ENCODE peak calls at places on chromosome 19, in eight cellular contexts. C is H1, Z is ovary, J is tibial nerve, P is upper lobe of left lung, L is K562, S is transverse colon, E is stomach. T is an unnamed sample. For H3K27me3, the result is how much of the 10 kb centered on the place peaks cover.

GRCh38 chr19:11563530-11563929 is 4.5 kb upstream of the ELOF1 start:
- DNase-seq in C (no peak), Z (no peak), J (no peak), P (no peak), L (peak), S (no peak), E (no peak), T (no peak)

GRCh38 chr19:3397266-3398022 is 31.1 kb downstream of the NFIC start:
- DNase-seq in C (peak), Z (no peak), J (peak), P (peak), L (peak), S (peak), E (peak), T (peak)

GRCh38 chr19:1675633-1676350 is 23.4 kb upstream of the TCF3 start:
- DNase-seq in C (no peak), Z (no peak), J (no peak), P (peak), L (peak), S (no peak), E (peak), T (no peak)

GRCh38 chr19:14000691-14001365 is 5.3 kb downstream of the RFX1 start:
- DNase-seq in C (no peak), Z (no peak), J (no peak), P (no peak), L (no peak), S (no peak), E (no peak), T (no peak)

GRCh38 chr19:4365791-4366665 is 22.7 kb downstream of the MPND start:
- DNase-seq in C (peak), Z (no peak), J (no peak), P (no peak), L (no peak), S (no peak), E (no peak), T (no peak)

GRCh38 chr19:2805991-2806649 is 13.5 kb upstream of the ZNF554 start:
- DNase-seq in C (no peak), Z (no peak), J (no peak), P (no peak), L (no peak), S (no peak), E (no peak), T (no peak)

GRCh38 chr19:55519461-55520311 is 17.2 kb downstream of the SBK2 start:
- DNase-seq in C (no peak), Z (no peak), J (no peak), P (no peak), L (peak), S (no peak), E (no peak), T (no peak)

GRCh38 chr19:1787116-1787515 is 25.0 kb downstream of the ATP8B3 start:
- DNase-seq in C (no peak), Z (no peak), J (no peak), P (no peak), L (no peak), S (no peak), E (peak), T (no peak)

GRCh38 chr19:44142014-44142523 is 715 bp downstream of the ZNF234 start:
- DNase-seq in C (peak), Z (peak), J (no peak), P (no peak), L (peak), S (no peak), E (no peak), T (no peak)

GRCh38 chr19:5147074-5147970 is 178.4 kb downstream of the KDM4B start:
- DNase-seq in C (no peak), Z (no peak), J (no peak), P (peak), L (no peak), S (no peak), E (no peak), T (no peak)

GRCh38 chr19:18519962-18520847 is 1.7 kb downstream of the ELL start:
- DNase-seq in C (peak), Z (peak), J (no peak), P (no peak), L (peak), S (peak), E (peak), T (no peak)

GRCh38 chr19:54422136-54422535 is 6.9 kb downstream of the TTYH1 start:
- DNase-seq in C (peak), Z (no peak), J (no peak), P (peak), L (no peak), S (no peak), E (no peak), T (no peak)

GRCh38 chr19:45169602-45170001 is 8.4 kb downstream of the TRAPPC6A start:
- DNase-seq in C (no peak), Z (no peak), J (no peak), P (peak), L (no peak), S (no peak), E (no peak), T (no peak)

GRCh38 chr19:14363203-14364097 is 17.8 kb upstream of the ADGRE5 start:
- DNase-seq in C (peak), Z (peak), J (no peak), P (peak), L (peak), S (peak), E (peak), T (no peak)

GRCh38 chr19:52749780-52750179 is 14.9 kb upstream of the ZNF611 start:
- DNase-seq in C (no peak), Z (no peak), J (no peak), P (no peak), L (peak), S (no peak), E (no peak), T (no peak)

GRCh38 chr19:43976732-43977131 is 7.3 kb upstream of the ZNF155 start:
- DNase-seq in C (no peak), Z (no peak), J (no peak), P (no peak), L (no peak), S (no peak), E (no peak), T (no peak)

GRCh38 chr19:54178581-54179261 is 5.8 kb upstream of the TMC4 start:
- DNase-seq in C (peak), Z (no peak), J (no peak), P (no peak), L (peak), S (no peak), E (peak), T (no peak)

GRCh38 chr19:44753932-44754742 is 5.6 kb downstream of the BCL3 start:
- DNase-seq in C (peak), Z (peak), J (peak), P (peak), L (peak), S (peak), E (peak), T (peak)

GRCh38 chr19:31312004-31312403 is 37.2 kb downstream of the TSHZ3 start:
- DNase-seq in C (no peak), Z (no peak), J (no peak), P (no peak), L (peak), S (no peak), E (no peak), T (no peak)

GRCh38 chr19:43798546-43799409 is 3.5 kb downstream of the LYPD5 start:
- DNase-seq in C (peak), Z (no peak), J (no peak), P (peak), L (peak), S (peak), E (peak), T (no peak)

GRCh38 chr19:18507727-18508440 is 14.0 kb downstream of the ELL start:
- DNase-seq in C (no peak), Z (peak), J (no peak), P (no peak), L (no peak), S (no peak), E (no peak), T (no peak)

GRCh38 chr19:56088454-56089215 is 32.5 kb downstream of the ZNF787 start:
- DNase-seq in C (no peak), Z (no peak), J (no peak), P (peak), L (no peak), S (no peak), E (no peak), T (no peak)

GRCh38 chr19:46714523-46715106 is 2.3 kb downstream of the PRKD2 start:
- DNase-seq in C (peak), Z (no peak), J (no peak), P (no peak), L (no peak), S (no peak), E (no peak), T (no peak)

GRCh38 chr19:6087074-6087506 is 23.2 kb downstream of the RFX2 start:
- DNase-seq in C (no peak), Z (no peak), J (no peak), P (no peak), L (peak), S (peak), E (no peak), T (no peak)

GRCh38 chr19:35251456-35251855 is 2.7 kb downstream of the LSR start:
- DNase-seq in C (peak), Z (no peak), J (no peak), P (no peak), L (no peak), S (no peak), E (no peak), T (peak)

GRCh38 chr19:34499155-34499834 is 17.7 kb downstream of the WTIP start:
- DNase-seq in C (no peak), Z (no peak), J (no peak), P (no peak), L (no peak), S (no peak), E (no peak), T (no peak)

GRCh38 chr19:30669329-30670010 is 297.3 kb downstream of the ZNF536 start:
- DNase-seq in C (peak), Z (peak), J (peak), P (peak), L (peak), S (peak), E (peak), T (no peak)

GRCh38 chr19:35380450-35381124 is 9.7 kb downstream of the GPR42 start:
- DNase-seq in C (no peak), Z (no peak), J (no peak), P (no peak), L (peak), S (no peak), E (peak), T (peak)

GRCh38 chr19:42168206-42168605 is 36.0 kb upstream of the POU2F2 start:
- DNase-seq in C (no peak), Z (no peak), J (no peak), P (no peak), L (no peak), S (no peak), E (no peak), T (no peak)

GRCh38 chr19:13070425-13071140 is 32.1 kb downstream of the LYL1 start:
- DNase-seq in C (no peak), Z (no peak), J (no peak), P (no peak), L (no peak), S (no peak), E (no peak), T (no peak)

GRCh38 chr19:34733266-34733825 is 697 bp upstream of the ZNF181 start:
- DNase-seq in C (no peak), Z (no peak), J (peak), P (no peak), L (peak), S (no peak), E (no peak), T (peak)

GRCh38 chr19:46495789-46496099 is at the start of gene PNMA8B:
- DNase-seq in C (peak), Z (peak), J (no peak), P (peak), L (peak), S (no peak), E (no peak), T (no peak)

GRCh38 chr19:46587861-46588260 is 13.3 kb upstream of the CALM3 start:
- DNase-seq in C (no peak), Z (no peak), J (no peak), P (no peak), L (no peak), S (no peak), E (no peak), T (no peak)

GRCh38 chr19:40284501-40285352 is at the start of gene AKT2:
- DNase-seq in C (peak), Z (peak), J (no peak), P (peak), L (peak), S (no peak), E (no peak), T (peak)

GRCh38 chr19:50654882-50655281 is 5.6 kb downstream of the C19orf81 start:
- DNase-seq in C (no peak), Z (no peak), J (no peak), P (no peak), L (no peak), S (no peak), E (no peak), T (no peak)
- H3K27me3 ChIP-seq in C (under half), Z (under half), J (under half), P (under half), L (under half), S (half or more), E (under half), T (half or more)

GRCh38 chr19:48499352-48500090 is 12.1 kb downstream of the LMTK3 start:
- DNase-seq in C (no peak), Z (no peak), J (no peak), P (peak), L (no peak), S (no peak), E (no peak), T (no peak)

GRCh38 chr19:48502720-48503018 is 9.0 kb downstream of the LMTK3 start:
- DNase-seq in C (no peak), Z (no peak), J (no peak), P (no peak), L (no peak), S (no peak), E (no peak), T (no peak)

GRCh38 chr19:48500830-48501445 is 10.7 kb downstream of the LMTK3 start:
- DNase-seq in C (no peak), Z (no peak), J (no peak), P (peak), L (no peak), S (no peak), E (no peak), T (no peak)

GRCh38 chr19:48501446-48501960 is 10.1 kb downstream of the LMTK3 start:
- DNase-seq in C (peak), Z (no peak), J (no peak), P (peak), L (peak), S (peak), E (peak), T (no peak)

DNA sequence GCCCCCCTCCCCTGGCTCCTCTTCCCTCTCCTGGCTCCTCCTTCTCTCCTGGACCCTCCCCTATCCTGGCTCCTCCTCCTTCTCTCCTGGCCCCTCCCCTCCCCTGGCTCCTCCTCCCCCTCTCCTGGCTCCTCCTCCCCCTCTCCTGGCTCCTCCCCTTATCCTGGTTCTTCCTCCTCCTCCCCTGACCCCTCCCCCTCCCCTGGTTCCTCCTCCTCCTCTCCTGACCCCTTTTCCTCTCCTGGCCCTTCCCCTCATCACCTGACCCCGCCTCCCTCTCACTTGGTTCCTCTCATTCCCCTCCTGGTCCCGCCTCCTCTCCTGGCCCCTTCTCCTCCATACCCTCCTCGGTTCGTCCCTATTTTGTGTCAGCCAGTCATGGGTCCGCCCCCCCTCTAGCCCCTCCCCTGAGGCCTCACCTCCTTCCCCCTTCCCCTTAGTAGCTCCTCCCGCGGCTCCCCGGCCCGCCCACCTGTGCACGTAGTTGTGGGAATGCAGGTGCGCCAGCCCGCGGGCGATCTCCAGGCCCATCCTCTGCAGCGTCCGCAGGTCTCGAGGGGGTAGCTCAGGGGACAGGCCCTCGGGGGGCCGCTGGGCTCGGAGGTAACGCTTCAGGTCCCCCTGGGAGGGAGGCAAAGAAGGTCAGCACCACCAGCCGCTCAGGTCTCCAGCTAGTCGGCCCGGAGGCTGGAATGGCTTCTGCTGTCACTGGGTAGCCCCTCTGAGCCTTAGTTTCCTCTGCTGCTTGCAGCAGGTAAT is 9.5 kb downstream of the LMTK3 start:
- DNase-seq in C (peak), Z (no peak), J (no peak), P (peak), L (peak), S (peak), E (peak), T (peak)
- H3K4me3 ChIP-seq in C (peak), Z (no peak), J (no peak), P (peak), L (peak), S (no peak), E (peak), T (peak)

DNA sequence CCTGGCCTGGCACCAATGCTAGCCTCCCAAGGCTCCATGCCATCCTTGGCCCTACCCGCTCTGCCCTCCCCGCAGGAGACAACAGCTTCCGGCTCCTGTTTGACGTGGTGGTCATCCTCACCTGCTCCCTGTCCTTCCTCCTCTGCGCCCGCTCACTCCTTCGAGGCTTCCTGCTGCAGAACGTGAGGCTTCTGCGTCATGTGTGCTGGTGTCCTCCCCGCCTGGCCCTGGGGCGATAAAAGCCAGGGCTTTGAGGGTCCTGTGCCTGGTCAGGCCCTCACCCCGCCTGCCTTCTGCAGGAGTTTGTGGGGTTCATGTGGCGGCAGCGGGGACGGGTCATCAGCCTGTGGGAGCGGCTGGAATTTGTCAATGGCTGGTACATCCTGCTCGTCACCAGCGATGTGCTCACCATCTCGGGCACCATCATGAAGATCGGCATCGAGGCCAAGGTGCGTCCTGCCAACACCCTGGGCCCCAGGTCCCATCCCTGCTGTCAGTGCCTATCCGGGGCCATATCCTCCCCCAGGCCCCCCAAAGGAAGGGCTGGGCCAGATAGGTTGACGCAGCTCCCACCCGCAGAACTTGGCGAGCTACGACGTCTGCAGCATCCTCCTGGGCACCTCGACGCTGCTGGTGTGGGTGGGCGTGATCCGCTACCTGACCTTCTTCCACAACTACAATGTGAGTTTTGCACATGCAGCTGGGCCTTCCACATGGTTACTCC is 6.3 kb downstream of the MCOLN1 start:
- DNase-seq in C (no peak), Z (no peak), J (no peak), P (no peak), L (no peak), S (no peak), E (no peak), T (no peak)
- TF ChIP-seq EP300 in C (no peak), Z (no peak), J (no peak), P (no peak), L (no peak), S (no peak), E (no peak), T (no peak)

GRCh38 chr19:9935409-9936062 is 779 bp downstream of the OLFM2 start:
- DNase-seq in C (peak), Z (peak), J (no peak), P (peak), L (no peak), S (no peak), E (no peak), T (no peak)
- H3K27me3 ChIP-seq in C (under half), Z (under half), J (under half), P (under half), L (under half), S (half or more), E (half or more), T (under half)

GRCh38 chr19:10223488-10224213 is 7.5 kb downstream of the S1PR2 start:
- DNase-seq in C (no peak), Z (no peak), J (no peak), P (peak), L (peak), S (no peak), E (no peak), T (no peak)

GRCh38 chr19:10226021-10226375 is 5.1 kb downstream of the S1PR2 start:
- DNase-seq in C (no peak), Z (peak), J (no peak), P (no peak), L (no peak), S (no peak), E (no peak), T (no peak)

GRCh38 chr19:10222201-10222890 is 8.8 kb downstream of the S1PR2 start:
- DNase-seq in C (no peak), Z (no peak), J (no peak), P (no peak), L (no peak), S (no peak), E (no peak), T (no peak)

GRCh38 chr19:10226376-10227214 is 4.5 kb downstream of the S1PR2 start:
- DNase-seq in C (no peak), Z (peak), J (peak), P (peak), L (no peak), S (peak), E (peak), T (peak)

GRCh38 chr19:10224337-10224736 is 6.8 kb downstream of the S1PR2 start:
- DNase-seq in C (no peak), Z (peak), J (no peak), P (peak), L (no peak), S (no peak), E (no peak), T (no peak)
- H3K4me3 ChIP-seq in C (no peak), Z (no peak), J (no peak), P (no peak), L (no peak), S (no peak), E (no peak), T (no peak)

T was measured in suprapubic skin.